ENCODE peak calls at places on chromosomes 13 and 19, in ten cellular contexts. K, J, Y, Z, X, M, Q, G, S and T are unnamed samples.

GRCh38 chr13:83883061-83883523 is 818 bp upstream of the SLITRK1 start:
- DNase-seq in K (no peak), J (no peak), Y (no peak), Z (no peak), X (no peak), M (no peak), Q (no peak), G (no peak), S (no peak), T (no peak)

GRCh38 chr19:54014920-54015560 is 23.6 kb downstream of the CACNG6 start:
- DNase-seq in K (no peak), J (no peak), Y (no peak), Z (no peak), X (no peak), M (no peak), Q (no peak), G (no peak), S (no peak), T (no peak)

GRCh38 chr13:53158201-53158600 is 129.6 kb downstream of the OLFM4 start:
- DNase-seq in K (no peak), J (no peak), Y (no peak), Z (no peak), X (no peak), M (no peak), Q (no peak), G (no peak), S (no peak), T (no peak)

GRCh38 chr13:39496487-39496998 is 106.5 kb downstream of the LHFPL6 start:
- DNase-seq in K (no peak), J (no peak), Y (no peak), Z (no peak), X (no peak), M (no peak), Q (no peak), G (no peak), S (no peak), T (no peak)

GRCh38 chr19:8208119-8208709 is 956 bp upstream of the CERS4 start:
- DNase-seq in K (no peak), J (peak), Y (no peak), Z (no peak), X (no peak), M (peak), Q (no peak), G (peak), S (no peak), T (peak)

GRCh38 chr13:20124303-20124702 is 36.5 kb downstream of the GJA3 start:
- DNase-seq in K (no peak), J (no peak), Y (no peak), Z (no peak), X (no peak), M (no peak), Q (no peak), G (no peak), S (no peak), T (no peak)

GRCh38 chr19:39420769-39421168 is 8.3 kb downstream of the PLEKHG2 start:
- DNase-seq in K (no peak), J (no peak), Y (no peak), Z (no peak), X (no peak), M (no peak), Q (no peak), G (no peak), S (no peak), T (no peak)

GRCh38 chr13:98535501-98536357 is 41.2 kb downstream of the STK24 start:
- DNase-seq in K (no peak), J (no peak), Y (no peak), Z (peak), X (no peak), M (no peak), Q (no peak), G (no peak), S (no peak), T (no peak)

GRCh38 chr19:45492627-45493470 is 4.0 kb downstream of the RTN2 start:
- DNase-seq in K (no peak), J (peak), Y (no peak), Z (no peak), X (no peak), M (no peak), Q (no peak), G (peak), S (no peak), T (peak)

GRCh38 chr13:27079421-27079958 is 92.1 kb downstream of the USP12 start:
- DNase-seq in K (no peak), J (no peak), Y (peak), Z (no peak), X (no peak), M (no peak), Q (no peak), G (no peak), S (no peak), T (no peak)

GRCh38 chr13:52454459-52454824 is 836 bp upstream of the CKAP2 start:
- DNase-seq in K (no peak), J (no peak), Y (peak), Z (peak), X (no peak), M (no peak), Q (no peak), G (no peak), S (peak), T (no peak)

GRCh38 chr19:1259873-1260748 is 9.0 kb upstream of the CIRBP start:
- DNase-seq in K (peak), J (peak), Y (no peak), Z (peak), X (no peak), M (no peak), Q (peak), G (peak), S (peak), T (peak)

GRCh38 chr13:48862572-48862971 is 113.1 kb upstream of the FNDC3A start:
- DNase-seq in K (no peak), J (no peak), Y (no peak), Z (no peak), X (no peak), M (no peak), Q (no peak), G (no peak), S (no peak), T (no peak)

GRCh38 chr13:32022292-32022691 is 9.3 kb upstream of the FRY start:
- DNase-seq in K (no peak), J (no peak), Y (no peak), Z (no peak), X (no peak), M (no peak), Q (no peak), G (peak), S (no peak), T (no peak)

GRCh38 chr19:30857388-30857787 is 485.2 kb downstream of the ZNF536 start:
- DNase-seq in K (no peak), J (no peak), Y (no peak), Z (no peak), X (no peak), M (no peak), Q (no peak), G (no peak), S (no peak), T (no peak)

GRCh38 chr19:10961073-10961762 is 388 bp downstream of the SMARCA4 start:
- DNase-seq in K (no peak), J (peak), Y (no peak), Z (no peak), X (no peak), M (peak), Q (peak), G (peak), S (peak), T (peak)

GRCh38 chr19:51821511-51821910 is 26.6 kb downstream of the FPR3 start:
- DNase-seq in K (no peak), J (no peak), Y (no peak), Z (no peak), X (no peak), M (no peak), Q (no peak), G (no peak), S (no peak), T (no peak)

GRCh38 chr13:93466502-93467036 is 240.0 kb downstream of the GPC6 start:
- DNase-seq in K (no peak), J (no peak), Y (no peak), Z (no peak), X (no peak), M (no peak), Q (no peak), G (no peak), S (no peak), T (no peak)

GRCh38 chr13:100797921-100798320 is 123.3 kb upstream of the TMTC4 start:
- DNase-seq in K (no peak), J (no peak), Y (no peak), Z (no peak), X (no peak), M (no peak), Q (no peak), G (no peak), S (no peak), T (no peak)

GRCh38 chr13:39106216-39106995 is 68.2 kb downstream of the NHLRC3 start:
- DNase-seq in K (no peak), J (no peak), Y (peak), Z (no peak), X (no peak), M (no peak), Q (no peak), G (no peak), S (no peak), T (no peak)

GRCh38 chr19:27657271-27658051 is 1555.5 kb downstream of the UQCRFS1 start:
- DNase-seq in K (no peak), J (no peak), Y (no peak), Z (no peak), X (no peak), M (no peak), Q (no peak), G (no peak), S (no peak), T (no peak)

GRCh38 chr19:42252365-42253244 is 2.3 kb downstream of the ERF start:
- DNase-seq in K (no peak), J (peak), Y (peak), Z (peak), X (no peak), M (peak), Q (no peak), G (peak), S (no peak), T (peak)

GRCh38 chr19:42313096-42313839 is at the start of gene TMEM145:
- DNase-seq in K (peak), J (peak), Y (peak), Z (no peak), X (no peak), M (peak), Q (peak), G (peak), S (no peak), T (peak)

GRCh38 chr19:57280913-57281425 is 684 bp downstream of the ZNF460 start:
- DNase-seq in K (peak), J (no peak), Y (no peak), Z (no peak), X (peak), M (peak), Q (peak), G (no peak), S (no peak), T (no peak)

GRCh38 chr13:34124912-34125311 is 307.0 kb downstream of the RFC3 start:
- DNase-seq in K (no peak), J (no peak), Y (no peak), Z (no peak), X (no peak), M (no peak), Q (no peak), G (no peak), S (no peak), T (no peak)

GRCh38 chr13:75864718-75865117 is 228.6 kb downstream of the LMO7 start:
- DNase-seq in K (no peak), J (no peak), Y (no peak), Z (peak), X (no peak), M (no peak), Q (no peak), G (no peak), S (no peak), T (no peak)

GRCh38 chr13:41313659-41314197 is 2.7 kb downstream of the NAA16 start:
- DNase-seq in K (no peak), J (no peak), Y (no peak), Z (no peak), X (no peak), M (no peak), Q (no peak), G (no peak), S (no peak), T (no peak)